ENCODE peak calls at places on chromosomes 4 and X, in four cellular contexts. V, D, H and W are unnamed samples.

GRCh38 chr4:149952101-149952500 is 126.1 kb upstream of the DCLK2 start:
- DNase-seq in V (no peak), D (no peak), H (no peak), W (no peak)

GRCh38 chr4:15990570-15991285 is 27.8 kb upstream of the FGFBP2 start:
- DNase-seq in V (no peak), D (no peak), H (no peak), W (no peak)

GRCh38 chr4:168887809-168888208 is 122.2 kb downstream of the CBR4 start:
- DNase-seq in V (no peak), D (no peak), H (no peak), W (no peak)

GRCh38 chr4:173536808-173537429 is 6.9 kb upstream of the HAND2 start:
- DNase-seq in V (no peak), D (no peak), H (no peak), W (no peak)

GRCh38 chr4:140343303-140343702 is 30.1 kb upstream of the SCOC start:
- DNase-seq in V (no peak), D (no peak), H (no peak), W (no peak)

GRCh38 chr4:108454227-108454626 is 166.1 kb upstream of the RPL34 start:
- DNase-seq in V (no peak), D (no peak), H (no peak), W (no peak)

GRCh38 chrX:154411981-154412340 is 622 bp downstream of the TAFAZZIN start:
- DNase-seq in V (no peak), D (peak), H (peak), W (no peak)

GRCh38 chr4:136935305-136935704 is 597.0 kb downstream of the PCDH18 start:
- DNase-seq in V (no peak), D (no peak), H (no peak), W (peak)

GRCh38 chr4:186676531-186677158 is 47.0 kb downstream of the FAT1 start:
- DNase-seq in V (no peak), D (peak), H (no peak), W (peak)

GRCh38 chr4:169133932-169134331 is 123.9 kb upstream of the CBR4 start:
- DNase-seq in V (no peak), D (no peak), H (no peak), W (no peak)

GRCh38 chrX:47186096-47186740 is 7.4 kb upstream of the UBA1 start:
- DNase-seq in V (no peak), D (no peak), H (no peak), W (no peak)

GRCh38 chr4:179605196-179605595 is 2163.0 kb upstream of the AGA start:
- DNase-seq in V (no peak), D (peak), H (no peak), W (peak)

GRCh38 chr4:163384434-163384833 is 40.7 kb downstream of the NPY5R start:
- DNase-seq in V (no peak), D (no peak), H (no peak), W (no peak)

GRCh38 chrX:103215768-103216085 is 819 bp downstream of the BEX4 start:
- DNase-seq in V (no peak), D (no peak), H (no peak), W (no peak)

GRCh38 chrX:56813318-56813837 is 84.3 kb downstream of the NBDY start:
- DNase-seq in V (no peak), D (peak), H (peak), W (peak)

GRCh38 chr4:26836539-26836938 is 24.1 kb upstream of the STIM2 start:
- DNase-seq in V (no peak), D (no peak), H (no peak), W (no peak)

GRCh38 chrX:1325515-1326116 is 11.0 kb upstream of the IL3RA start:
- DNase-seq in V (no peak), D (no peak), H (no peak), W (no peak)

GRCh38 chr4:28010543-28011235 is 1150.0 kb downstream of the STIM2 start:
- DNase-seq in V (no peak), D (peak), H (no peak), W (no peak)

GRCh38 chr4:122045533-122045932 is 93.7 kb upstream of the TRPC3 start:
- DNase-seq in V (peak), D (peak), H (no peak), W (peak)

GRCh38 chr4:152972821-152973613 is 36.9 kb downstream of the FHDC1 start:
- DNase-seq in V (no peak), D (peak), H (no peak), W (peak)

GRCh38 chr4:188971125-188971524 is 831.9 kb downstream of the TRIML1 start:
- DNase-seq in V (no peak), D (peak), H (no peak), W (peak)

GRCh38 chrX:47206316-47206715 is 12.2 kb upstream of the CDK16 start:
- DNase-seq in V (no peak), D (peak), H (no peak), W (no peak)

GRCh38 chr4:86117781-86118302 is 242.0 kb downstream of the MAPK10 start:
- DNase-seq in V (peak), D (peak), H (no peak), W (peak)

GRCh38 chrX:110509778-110510510 is 151.3 kb downstream of the RTL9 start:
- DNase-seq in V (no peak), D (peak), H (no peak), W (no peak)

GRCh38 chr4:67725132-67725531 is 24.2 kb upstream of the UBA6 start:
- DNase-seq in V (no peak), D (no peak), H (no peak), W (no peak)

GRCh38 chrX:47204970-47205369 is 11.3 kb downstream of the UBA1 start:
- DNase-seq in V (no peak), D (no peak), H (no peak), W (no peak)